ENCODE peak calls at places on chromosomes 4 and X, in five cellular contexts. U is Peyer's patch; H is transverse colon; W is IMR-90; C is CD8-positive, alpha-beta memory T cell. M is an unnamed sample. For H3K9me3, the result is how much of the 10 kb centered on the place peaks cover.

GRCh38 chr4:188423039-188423438 is 283.8 kb downstream of the TRIML1 start:
- DNase-seq in U (no peak), H (no peak), W (peak), C (no peak), M (no peak)

GRCh38 chr4:7166981-7167700 is 25.2 kb upstream of the SORCS2 start:
- DNase-seq in U (peak), H (peak), W (no peak), C (no peak), M (no peak)

GRCh38 chr4:112510191-112510467 is 5.9 kb downstream of the NEUROG2 start:
- DNase-seq in U (no peak), H (no peak), W (no peak), C (no peak), M (no peak)

GRCh38 chrX:130082244-130083106 is 27.8 kb downstream of the ELF4 start:
- DNase-seq in U (peak), H (peak), W (no peak), C (peak), M (peak)

GRCh38 chr4:89939994-89940393 is 45.3 kb downstream of the MMRN1 start:
- DNase-seq in U (no peak), H (no peak), W (no peak), C (no peak), M (no peak)

GRCh38 chr4:119632216-119632615 is 3.6 kb upstream of the PDE5A start:
- DNase-seq in U (no peak), H (no peak), W (peak), C (no peak), M (no peak)

GRCh38 chr4:123631699-123632098 is 235.1 kb downstream of the SPRY1 start:
- DNase-seq in U (no peak), H (no peak), W (peak), C (no peak), M (no peak)

GRCh38 chr4:17560065-17560673 is 16.8 kb upstream of the LAP3 start:
- DNase-seq in U (no peak), H (no peak), W (no peak), C (no peak), M (no peak)

GRCh38 chr4:100894339-100894870 is 376.6 kb upstream of the EMCN start:
- DNase-seq in U (no peak), H (no peak), W (no peak), C (no peak), M (no peak)

GRCh38 chrX:47321386-47321785 is 49.0 kb upstream of the ZNF157 start:
- DNase-seq in U (no peak), H (peak), W (peak), C (no peak), M (no peak)

GRCh38 chrX:15269618-15270521 is at the start of gene ASB9:
- DNase-seq in U (peak), H (peak), W (peak), C (no peak), M (no peak)

GRCh38 chrX:106286053-106286650 is 118.0 kb downstream of the PWWP3B start:
- DNase-seq in U (no peak), H (no peak), W (no peak), C (no peak), M (no peak)

GRCh38 chrX:37755073-37755472 is 24.8 kb upstream of the CYBB start:
- DNase-seq in U (peak), H (peak), W (no peak), C (no peak), M (no peak)

GRCh38 chr4:17232575-17233253 is 279.2 kb downstream of the QDPR start:
- DNase-seq in U (no peak), H (no peak), W (peak), C (no peak), M (no peak)

GRCh38 chr4:99968330-99968729 is 18.3 kb upstream of the H2AZ1 start:
- DNase-seq in U (no peak), H (no peak), W (peak), C (no peak), M (no peak)

GRCh38 chr4:184288451-184289178 is 70.9 kb upstream of the ENPP6 start:
- DNase-seq in U (peak), H (peak), W (no peak), C (no peak), M (peak)

GRCh38 chr4:140726776-140727500 is 29.2 kb downstream of the TBC1D9 start:
- DNase-seq in U (no peak), H (no peak), W (peak), C (no peak), M (no peak)

GRCh38 chrX:108131471-108131870 is 39.9 kb downstream of the ATG4A start:
- DNase-seq in U (no peak), H (no peak), W (peak), C (no peak), M (no peak)

GRCh38 chrX:123731258-123731986 is 1.4 kb downstream of the THOC2 start:
- DNase-seq in U (no peak), H (no peak), W (peak), C (no peak), M (no peak)

GRCh38 chr4:141571368-141571767 is 65.0 kb upstream of the IL15 start:
- DNase-seq in U (no peak), H (no peak), W (peak), C (no peak), M (no peak)

DNA sequence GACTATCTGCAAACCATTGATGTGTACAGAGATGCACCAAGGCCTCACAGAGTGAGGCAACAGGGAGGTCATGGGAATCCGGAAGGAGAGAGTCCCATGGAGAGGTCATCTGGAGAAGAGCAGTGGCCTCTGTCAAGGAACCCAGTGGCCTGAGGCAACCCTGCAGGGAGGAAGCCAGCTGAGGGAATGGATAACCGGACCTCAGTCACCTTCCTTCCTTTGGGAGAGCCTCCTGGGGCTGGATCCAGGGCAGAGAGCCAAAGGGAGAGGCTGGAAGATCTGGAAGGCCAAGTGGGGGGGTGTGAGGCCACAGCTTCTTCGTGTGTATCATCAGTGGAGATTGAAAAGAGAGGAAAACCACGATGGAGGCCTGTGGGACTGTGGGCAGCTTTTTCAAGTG is 24.3 kb upstream of the CD38 start:
- DNase-seq in U (no peak), H (no peak), W (peak), C (no peak), M (no peak)
- H3K27ac ChIP-seq in U (no peak), H (no peak), W (no peak), C (no peak), M (no peak)

GRCh38 chr4:176995-177394 is 52.7 kb downstream of the ZNF718 start:
- DNase-seq in U (no peak), H (no peak), W (no peak), C (no peak), M (no peak)

GRCh38 chr4:175986-176385 is 51.7 kb downstream of the ZNF718 start:
- DNase-seq in U (no peak), H (no peak), W (no peak), C (no peak), M (no peak)

DNA sequence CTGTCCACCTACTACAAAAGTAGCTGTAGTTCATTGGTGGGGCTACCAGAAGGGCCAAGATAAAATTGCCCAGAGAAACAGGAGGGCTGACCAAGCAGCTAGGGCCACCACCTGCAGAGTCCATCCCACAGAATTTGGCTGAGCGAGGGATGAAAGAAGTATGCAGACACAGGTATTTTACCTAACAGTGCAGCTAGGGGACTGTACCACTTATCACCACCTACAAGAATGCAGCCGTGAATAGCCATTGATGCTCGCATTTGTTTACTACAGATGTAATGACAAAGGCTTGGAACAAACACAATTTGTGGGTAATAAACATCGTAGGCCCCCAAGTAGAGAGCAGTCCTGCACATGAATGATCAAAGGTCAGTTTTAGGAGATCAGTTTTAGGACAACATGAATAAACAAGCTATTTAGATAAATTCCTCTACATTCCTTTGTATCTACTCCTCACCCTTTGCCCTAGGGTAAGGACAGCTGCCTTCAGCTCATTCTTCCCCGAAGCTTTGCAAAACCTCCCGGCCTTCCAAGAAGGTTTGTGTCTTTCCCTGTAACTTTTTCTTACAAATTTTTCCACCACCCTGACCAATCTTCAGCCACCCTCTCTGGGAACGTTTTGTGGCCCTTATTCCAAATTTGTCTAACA is 49.5 kb downstream of the ZNF718 start:
- DNase-seq in U (no peak), H (no peak), W (no peak), C (no peak), M (no peak)
- H3K9me3 ChIP-seq in U (under half), H (half or more), W (under half), C (under half), M (half or more)

DNA sequence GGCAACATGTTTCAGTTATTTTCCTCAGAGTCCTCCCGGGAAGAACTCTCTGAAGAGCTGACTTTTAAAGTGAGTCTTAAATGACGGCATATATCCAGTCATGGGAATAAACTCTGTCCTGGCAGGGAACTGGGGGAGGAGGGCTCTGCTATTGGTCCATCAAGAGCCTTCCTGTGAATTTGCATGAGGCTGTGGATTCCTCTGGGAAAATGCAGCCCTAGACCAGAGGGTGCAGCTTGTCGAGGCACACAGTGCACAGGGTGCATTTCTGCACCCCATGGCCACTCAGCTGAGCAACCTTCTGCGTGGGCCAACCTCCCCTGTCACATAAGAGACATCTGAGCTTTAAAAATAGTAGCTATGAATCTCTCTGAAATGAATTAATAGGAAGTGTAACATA is 360.0 kb downstream of the GALNTL6 start:
- DNase-seq in U (no peak), H (no peak), W (peak), C (no peak), M (no peak)
- H3K4me3 ChIP-seq in U (no peak), H (no peak), W (no peak), C (no peak), M (no peak)

DNA sequence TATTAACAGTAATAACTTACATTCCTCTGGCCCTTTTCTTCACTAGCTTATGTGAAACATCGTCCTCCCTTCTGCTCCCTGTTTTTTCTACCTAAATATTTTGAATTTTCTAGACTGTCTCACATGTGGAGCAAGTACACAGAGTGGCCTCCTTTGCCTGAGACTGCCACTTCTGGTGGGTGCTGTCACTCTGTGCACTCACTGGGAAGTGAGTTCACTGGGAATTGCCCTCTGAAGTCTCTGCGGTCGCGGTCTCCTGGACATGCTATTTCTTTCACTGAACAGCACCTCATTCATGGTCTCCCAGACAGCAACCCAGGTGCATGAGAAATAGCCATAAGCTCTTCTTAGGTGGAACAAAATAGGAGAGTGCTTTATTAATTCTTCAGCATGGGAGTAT is 1179.7 kb upstream of the ADGRL3 start:
- DNase-seq in U (no peak), H (no peak), W (no peak), C (no peak), M (no peak)
- H3K27ac ChIP-seq in U (no peak), H (no peak), W (no peak), C (no peak), M (no peak)

GRCh38 chr4:21034728-21035127 is 334.5 kb downstream of the PACRGL start:
- DNase-seq in U (no peak), H (no peak), W (no peak), C (no peak), M (no peak)
- H3K9me3 ChIP-seq in U (under half), H (under half), W (under half), C (under half), M (under half)

DNA sequence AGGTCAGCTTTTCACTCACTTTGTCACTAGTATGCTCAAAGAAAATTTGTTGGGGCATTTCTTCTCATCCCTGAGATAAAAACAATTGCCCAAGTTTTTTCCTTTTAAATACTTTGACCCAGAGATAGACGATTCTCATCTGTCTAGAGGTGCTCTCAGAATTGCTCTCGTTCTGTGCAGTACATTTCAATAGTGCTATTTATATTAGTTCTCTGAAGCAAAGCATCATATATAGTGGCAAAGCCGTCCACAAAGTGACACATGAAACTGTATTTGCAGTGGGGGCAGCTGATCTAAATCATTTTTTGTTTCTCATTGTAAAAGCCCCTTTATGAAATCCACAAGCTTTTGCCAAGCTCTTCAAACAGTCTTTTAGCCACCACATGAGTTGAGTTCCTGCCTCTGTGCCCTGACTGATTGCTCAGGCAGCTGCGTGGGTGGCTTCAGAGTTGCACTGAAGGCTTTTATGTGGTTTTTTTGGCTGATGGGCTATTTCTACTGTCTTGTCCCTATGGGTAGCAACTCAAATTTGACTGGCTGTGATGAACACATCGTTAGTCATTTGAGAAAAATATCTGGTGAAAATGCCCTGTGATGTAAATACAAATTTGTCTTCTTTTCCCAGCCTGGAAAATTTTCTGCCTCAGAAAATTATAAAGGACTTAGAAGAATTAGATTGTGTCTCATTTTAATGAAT is 119.1 kb upstream of the OTUD4 start:
- DNase-seq in U (no peak), H (no peak), W (peak), C (no peak), M (peak)
- H3K4me3 ChIP-seq in U (no peak), H (no peak), W (no peak), C (no peak), M (no peak)

DNA sequence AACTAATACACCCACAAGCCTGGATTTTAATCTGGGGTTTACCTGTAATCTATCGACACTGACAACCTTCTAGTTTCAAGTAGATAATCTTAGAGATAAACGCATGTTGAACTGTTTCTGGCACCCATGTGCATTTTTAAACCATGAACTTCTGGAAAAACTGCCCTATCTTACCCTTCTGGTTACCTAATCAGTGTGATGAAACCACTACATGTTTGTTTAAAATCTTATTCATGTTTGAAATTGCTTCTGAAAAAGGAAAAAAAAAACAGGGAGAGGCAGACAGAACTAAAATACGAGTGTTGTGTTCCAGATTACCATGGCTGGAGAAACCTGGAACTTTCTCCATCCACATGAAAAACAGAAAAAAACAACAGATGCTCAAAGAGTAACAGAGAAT is 139.3 kb downstream of the MID1IP1 start:
- DNase-seq in U (no peak), H (no peak), W (peak), C (no peak), M (no peak)
- H3K27ac ChIP-seq in U (no peak), H (no peak), W (no peak), C (no peak), M (no peak)

GRCh38 chrX:40094900-40095587 is 2.7 kb downstream of the BCOR start:
- DNase-seq in U (no peak), H (no peak), W (no peak), C (no peak), M (no peak)
- H3K9me3 ChIP-seq in U (under half), H (under half), W (under half), C (under half), M (under half)

DNA sequence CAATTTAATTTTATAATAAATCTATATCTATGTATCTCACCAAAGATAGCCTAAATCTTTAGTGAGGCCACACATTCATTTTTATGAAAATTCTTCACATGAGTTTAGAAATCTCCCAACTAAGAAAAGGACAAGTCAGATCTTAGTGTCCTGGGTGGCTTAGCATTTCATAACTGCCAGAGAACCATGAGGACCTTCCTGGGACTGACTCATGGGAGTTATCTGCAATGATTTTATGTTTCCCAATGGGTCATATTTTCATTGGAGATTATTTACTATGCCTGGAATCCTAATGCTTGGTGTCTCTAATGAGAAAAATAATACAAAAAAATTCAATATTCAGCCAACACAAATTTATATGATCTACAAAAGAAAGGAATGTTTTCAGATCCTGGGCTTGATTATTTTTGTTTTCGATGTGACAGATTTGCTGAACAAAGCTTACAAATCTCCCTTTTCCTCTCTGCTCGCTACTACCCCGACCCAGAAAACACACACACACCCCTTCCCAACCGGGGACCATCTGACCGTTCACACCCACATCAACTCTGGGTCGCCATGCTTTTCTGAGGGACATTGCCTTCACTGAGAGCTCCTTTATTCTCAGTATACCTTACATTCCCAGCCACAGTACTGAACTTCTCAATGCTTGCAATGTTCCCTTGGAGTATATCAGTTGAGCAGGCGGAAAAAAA is 40.2 kb downstream of the SORBS2 start:
- DNase-seq in U (no peak), H (no peak), W (no peak), C (no peak), M (no peak)
- H3K4me3 ChIP-seq in U (no peak), H (no peak), W (no peak), C (no peak), M (no peak)